ENCODE peak calls at places on chromosomes 7 and 10, in four cellular contexts. Z is GM12891, P is SK-N-SH, D is K562. J is an unnamed sample.

GRCh38 chr7:33940503-33940902 is 35.2 kb downstream of the BMPER start:
- DNase-seq in P (no peak), Z (no peak), D (no peak), J (no peak)

GRCh38 chr10:95745487-95745886 is 10.5 kb upstream of the ENTPD1 start:
- DNase-seq in Z (no peak), P (no peak), D (no peak), J (no peak)

GRCh38 chr10:80458263-80458625 is 4.1 kb downstream of the TSPAN14 start:
- DNase-seq in D (no peak), Z (no peak), P (no peak), J (no peak)

GRCh38 chr7:45157653-45158401 is at the start of gene RAMP3:
- DNase-seq in P (peak), D (peak), Z (no peak), J (no peak)

GRCh38 chr10:78756604-78757442 is 311.9 kb upstream of the ZMIZ1 start:
- DNase-seq in Z (no peak), D (no peak), P (no peak), J (no peak)

GRCh38 chr10:47079177-47079580 is 168.0 kb downstream of the PTPN20 start:
- DNase-seq in D (no peak), Z (no peak), P (no peak), J (no peak)

GRCh38 chr10:186911-187310 is 51.7 kb downstream of the ZMYND11 start:
- DNase-seq in P (no peak), Z (no peak), D (no peak), J (no peak)

GRCh38 chr10:5591336-5591824 is 66.6 kb downstream of the CALML3 start:
- DNase-seq in P (no peak), D (no peak), Z (no peak), J (no peak)

GRCh38 chr7:74019149-74019548 is 8.8 kb upstream of the ELN start:
- DNase-seq in D (no peak), Z (no peak), P (no peak), J (no peak)

GRCh38 chr10:115018185-115018931 is 74.8 kb upstream of the ATRNL1 start:
- DNase-seq in Z (no peak), P (no peak), D (no peak), J (peak)

GRCh38 chr10:5317547-5318107 is 47.1 kb upstream of the UCN3 start:
- DNase-seq in P (no peak), Z (no peak), D (peak), J (no peak)

GRCh38 chr7:107453388-107453787 is 16.5 kb upstream of the GPR22 start:
- DNase-seq in D (no peak), P (no peak), Z (no peak), J (no peak)

GRCh38 chr10:71873582-71874182 is 22.6 kb upstream of the PSAP start:
- DNase-seq in Z (peak), P (no peak), D (no peak), J (no peak)

GRCh38 chr10:101529207-101529606 is 58.9 kb downstream of the POLL start:
- DNase-seq in Z (no peak), D (no peak), P (no peak), J (no peak)

GRCh38 chr10:126130291-126130710 is 233.9 kb downstream of the FANK1 start:
- DNase-seq in D (no peak), P (no peak), Z (no peak), J (no peak)

GRCh38 chr7:151626422-151627115 is 106.9 kb upstream of the RHEB start:
- DNase-seq in D (no peak), P (peak), Z (no peak), J (no peak)
- TF ChIP-seq TAF1 in D (no peak), P (no peak), Z (no peak), J (no peak)

GRCh38 chr7:90244909-90245841 is at the start of gene CFAP69:
- DNase-seq in D (peak), Z (peak), P (peak), J (peak)
- TF ChIP-seq TAF1 in D (no peak), Z (no peak), P (peak), J (peak)

GRCh38 chr10:110918633-110919348 is at the start of gene BBIP1:
- DNase-seq in P (peak), D (no peak), Z (peak), J (peak)
- TF ChIP-seq TAF1 in P (peak), D (peak), Z (peak), J (peak)

GRCh38 chr10:124005091-124005490 is 88.3 kb downstream of the CHST15 start:
- DNase-seq in Z (no peak), P (peak), D (no peak), J (no peak)

GRCh38 chr10:124007773-124008145 is 85.6 kb downstream of the CHST15 start:
- DNase-seq in D (no peak), P (no peak), Z (no peak), J (no peak)

GRCh38 chr10:124005991-124006392 is 87.4 kb downstream of the CHST15 start:
- DNase-seq in P (no peak), Z (no peak), D (no peak), J (no peak)

GRCh38 chr10:124007102-124007772 is 86.2 kb downstream of the CHST15 start:
- DNase-seq in D (no peak), Z (no peak), P (no peak), J (no peak)

DNA sequence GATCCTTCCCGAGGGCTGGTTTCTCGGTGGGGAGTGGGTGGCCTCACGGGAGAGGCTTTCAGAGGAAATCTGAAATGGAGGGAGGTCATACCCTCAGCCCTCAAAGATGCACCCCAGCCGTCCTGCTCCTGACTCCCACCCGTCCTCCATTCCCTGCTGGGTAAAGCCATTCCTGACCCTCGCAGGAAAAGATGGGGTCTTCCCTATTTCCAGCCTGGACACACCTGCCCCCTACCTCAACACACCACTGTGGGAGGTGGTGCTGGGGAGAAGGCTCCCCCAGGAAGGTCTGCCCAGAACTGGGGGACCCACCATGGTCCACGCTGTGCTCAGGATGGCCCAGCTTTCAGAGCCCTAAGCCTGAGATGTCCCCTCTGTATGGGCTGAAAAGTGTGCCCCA is 86.9 kb downstream of the CHST15 start:
- DNase-seq in D (no peak), P (no peak), Z (no peak), J (no peak)
- TF ChIP-seq TAF1 in D (no peak), P (no peak), Z (no peak), J (no peak)

J was measured in H1.